ENCODE peak calls at places on chromosomes 2 and 18, in ten cellular contexts. One of them, this sample, is unnamed.
A peak's percentile ranks its signal among the peaks of the same experiment; 100 is the strongest.

GRCh38 chr2:221572821-221573429 is 821 bp upstream of the EPHA4 start:
- DNase-seq in K562: no peak
- DNase-seq in heart right ventricle: peak; percentile 43
- DNase-seq in H7: peak; percentile 77
- DNase-seq in MM.1S: peak; percentile 39
- DNase-seq in HCT116: no peak
- DNase-seq in adrenal gland: peak; percentile 56
- DNase-seq in GM23248: peak; percentile 71
- DNase-seq in right atrium auricular region: no peak
- DNase-seq in aorta: peak; percentile 69
- DNase-seq in this sample: no peak

GRCh38 chr2:43083710-43084698 is 142.4 kb downstream of the ZFP36L2 start:
- DNase-seq in K562: peak; percentile 35
- DNase-seq in heart right ventricle: peak; percentile 73
- DNase-seq in H7: peak; percentile 63
- DNase-seq in MM.1S: no peak
- DNase-seq in HCT116: no peak
- DNase-seq in adrenal gland: peak; percentile 75
- DNase-seq in GM23248: peak; percentile 78
- DNase-seq in right atrium auricular region: no peak
- DNase-seq in aorta: peak; percentile 78
- DNase-seq in this sample: no peak

GRCh38 chr2:152648336-152648735 is 68.9 kb downstream of the PRPF40A start:
- DNase-seq in K562: no peak
- DNase-seq in heart right ventricle: no peak
- DNase-seq in H7: no peak
- DNase-seq in MM.1S: no peak
- DNase-seq in HCT116: no peak
- DNase-seq in adrenal gland: no peak
- DNase-seq in GM23248: peak; percentile 53
- DNase-seq in right atrium auricular region: no peak
- DNase-seq in aorta: no peak
- DNase-seq in this sample: no peak

GRCh38 chr2:88329815-88330603 is 122.5 kb downstream of the FOXI3 start:
- DNase-seq in K562: no peak
- DNase-seq in heart right ventricle: no peak
- DNase-seq in H7: peak; percentile 56
- DNase-seq in MM.1S: no peak
- DNase-seq in HCT116: peak; percentile 78
- DNase-seq in adrenal gland: peak; percentile 17
- DNase-seq in GM23248: peak; percentile 43
- DNase-seq in right atrium auricular region: no peak
- DNase-seq in aorta: no peak
- DNase-seq in this sample: peak; percentile 60

GRCh38 chr18:67771271-67771670 is 254.8 kb upstream of the DSEL start:
- DNase-seq in K562: no peak
- DNase-seq in heart right ventricle: no peak
- DNase-seq in H7: no peak
- DNase-seq in MM.1S: no peak
- DNase-seq in HCT116: no peak
- DNase-seq in adrenal gland: no peak
- DNase-seq in GM23248: peak; percentile 72
- DNase-seq in right atrium auricular region: no peak
- DNase-seq in aorta: no peak
- DNase-seq in this sample: no peak

GRCh38 chr2:220417503-220417902 is 790.1 kb downstream of the SLC4A3 start:
- DNase-seq in K562: no peak
- DNase-seq in heart right ventricle: no peak
- DNase-seq in H7: peak; percentile 5
- DNase-seq in MM.1S: no peak
- DNase-seq in HCT116: no peak
- DNase-seq in adrenal gland: no peak
- DNase-seq in GM23248: no peak
- DNase-seq in right atrium auricular region: no peak
- DNase-seq in aorta: no peak
- DNase-seq in this sample: peak; percentile 13

GRCh38 chr2:169799555-169799954 is 884 bp downstream of the SSB start:
- DNase-seq in K562: peak; percentile 24
- DNase-seq in heart right ventricle: no peak
- DNase-seq in H7: no peak
- DNase-seq in MM.1S: no peak
- DNase-seq in HCT116: no peak
- DNase-seq in adrenal gland: no peak
- DNase-seq in GM23248: peak; percentile 55
- DNase-seq in right atrium auricular region: no peak
- DNase-seq in aorta: no peak
- DNase-seq in this sample: no peak

GRCh38 chr2:110853516-110853915 is 121.1 kb downstream of the ACOXL start:
- DNase-seq in K562: peak; percentile 35
- DNase-seq in heart right ventricle: no peak
- DNase-seq in H7: no peak
- DNase-seq in MM.1S: peak; percentile 32
- DNase-seq in HCT116: peak; percentile 27
- DNase-seq in adrenal gland: peak; percentile 26
- DNase-seq in GM23248: peak; percentile 45
- DNase-seq in right atrium auricular region: no peak
- DNase-seq in aorta: no peak
- DNase-seq in this sample: no peak

GRCh38 chr2:178005756-178006155 is 66.8 kb downstream of the PDE11A start:
- DNase-seq in K562: no peak
- DNase-seq in heart right ventricle: no peak
- DNase-seq in H7: no peak
- DNase-seq in MM.1S: no peak
- DNase-seq in HCT116: no peak
- DNase-seq in adrenal gland: no peak
- DNase-seq in GM23248: peak; percentile 62
- DNase-seq in right atrium auricular region: no peak
- DNase-seq in aorta: no peak
- DNase-seq in this sample: no peak

GRCh38 chr2:50769416-50769815 is 262.5 kb downstream of the NRXN1 start:
- DNase-seq in K562: no peak
- DNase-seq in heart right ventricle: no peak
- DNase-seq in H7: no peak
- DNase-seq in MM.1S: no peak
- DNase-seq in HCT116: no peak
- DNase-seq in adrenal gland: no peak
- DNase-seq in GM23248: no peak
- DNase-seq in right atrium auricular region: no peak
- DNase-seq in aorta: no peak
- DNase-seq in this sample: no peak

GRCh38 chr18:47118986-47119385 is 31.3 kb downstream of the HDHD2 start:
- DNase-seq in K562: no peak
- DNase-seq in heart right ventricle: no peak
- DNase-seq in H7: no peak
- DNase-seq in MM.1S: no peak
- DNase-seq in HCT116: no peak
- DNase-seq in adrenal gland: no peak
- DNase-seq in GM23248: peak; percentile 80
- DNase-seq in right atrium auricular region: no peak
- DNase-seq in aorta: no peak
- DNase-seq in this sample: no peak

GRCh38 chr18:62389761-62390481 is 64.8 kb downstream of the TNFRSF11A start:
- DNase-seq in K562: no peak
- DNase-seq in heart right ventricle: no peak
- DNase-seq in H7: no peak
- DNase-seq in MM.1S: no peak
- DNase-seq in HCT116: no peak
- DNase-seq in adrenal gland: no peak
- DNase-seq in GM23248: no peak
- DNase-seq in right atrium auricular region: no peak
- DNase-seq in aorta: no peak
- DNase-seq in this sample: no peak

GRCh38 chr2:136703214-136703613 is 62.1 kb upstream of the THSD7B start:
- DNase-seq in K562: no peak
- DNase-seq in heart right ventricle: no peak
- DNase-seq in H7: no peak
- DNase-seq in MM.1S: no peak
- DNase-seq in HCT116: no peak
- DNase-seq in adrenal gland: no peak
- DNase-seq in GM23248: no peak
- DNase-seq in right atrium auricular region: no peak
- DNase-seq in aorta: no peak
- DNase-seq in this sample: no peak

GRCh38 chr2:30786923-30787685 is 20.1 kb downstream of the CAPN13 start:
- DNase-seq in K562: no peak
- DNase-seq in heart right ventricle: no peak
- DNase-seq in H7: no peak
- DNase-seq in MM.1S: no peak
- DNase-seq in HCT116: no peak
- DNase-seq in adrenal gland: no peak
- DNase-seq in GM23248: no peak
- DNase-seq in right atrium auricular region: peak; percentile 11
- DNase-seq in aorta: no peak
- DNase-seq in this sample: no peak

GRCh38 chr18:78813156-78813555 is 166.5 kb upstream of the SALL3 start:
- DNase-seq in K562: no peak
- DNase-seq in heart right ventricle: no peak
- DNase-seq in H7: peak; percentile 69
- DNase-seq in MM.1S: no peak
- DNase-seq in HCT116: no peak
- DNase-seq in adrenal gland: no peak
- DNase-seq in GM23248: no peak
- DNase-seq in right atrium auricular region: no peak
- DNase-seq in aorta: no peak
- DNase-seq in this sample: no peak

GRCh38 chr2:86396304-86396785 is 44.8 kb upstream of the KDM3A start:
- DNase-seq in K562: peak; percentile 24
- DNase-seq in heart right ventricle: peak; percentile 42
- DNase-seq in H7: peak; percentile 27
- DNase-seq in MM.1S: peak; percentile 10
- DNase-seq in HCT116: peak; percentile 33
- DNase-seq in adrenal gland: peak; percentile 49
- DNase-seq in GM23248: peak; percentile 50
- DNase-seq in right atrium auricular region: no peak
- DNase-seq in aorta: peak; percentile 56
- DNase-seq in this sample: no peak

DNA sequence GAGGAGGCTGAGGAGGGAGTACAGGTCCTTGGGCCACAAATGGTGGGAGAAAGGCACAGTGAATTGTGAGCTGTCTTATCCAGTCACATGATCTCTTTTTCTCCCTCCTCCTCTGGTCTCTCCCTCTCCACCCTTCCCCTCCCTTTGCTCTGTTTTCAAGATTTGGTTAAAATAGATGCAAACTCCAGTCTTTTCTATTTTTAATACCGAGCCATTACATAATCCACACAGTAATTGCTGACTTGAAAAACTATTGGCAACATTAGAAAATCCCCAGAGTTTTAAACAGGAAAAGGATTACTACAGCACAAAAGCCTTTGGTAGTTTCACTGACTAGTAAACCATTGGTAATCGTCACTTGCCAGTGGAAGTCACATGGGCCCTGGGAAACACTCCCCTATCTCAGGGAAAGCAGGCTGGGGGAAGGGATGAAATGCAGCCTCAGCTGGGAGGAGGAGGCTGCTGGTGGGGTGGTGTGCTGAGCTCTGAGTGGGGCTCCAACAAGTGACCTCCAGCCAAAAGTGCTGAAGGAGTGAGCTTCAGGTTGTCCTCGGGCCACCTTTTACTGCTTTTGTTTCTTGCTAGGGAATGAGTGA is 57.4 kb upstream of the PCBP1 start:
- DNase-seq in K562: peak; percentile 80
- DNase-seq in heart right ventricle: peak; percentile 87
- DNase-seq in H7: peak; percentile 84
- DNase-seq in MM.1S: peak; percentile 42
- DNase-seq in HCT116: no peak
- DNase-seq in adrenal gland: peak; percentile 74
- DNase-seq in GM23248: peak; percentile 76
- DNase-seq in right atrium auricular region: peak; percentile 79
- DNase-seq in aorta: peak; percentile 90
- DNase-seq in this sample: peak; percentile 45
- H3K36me3 ChIP-seq in K562: no peaks in the 10 kb centered on the region
- H3K36me3 ChIP-seq in heart right ventricle: peaks cover 20% of the 10 kb centered on the region
- H3K36me3 ChIP-seq in H7: no peaks in the 10 kb centered on the region
- H3K36me3 ChIP-seq in MM.1S: no peaks in the 10 kb centered on the region
- H3K36me3 ChIP-seq in HCT116: no peaks in the 10 kb centered on the region
- H3K36me3 ChIP-seq in adrenal gland: no peaks in the 10 kb centered on the region
- H3K36me3 ChIP-seq in GM23248: no peaks in the 10 kb centered on the region
- H3K36me3 ChIP-seq in right atrium auricular region: peaks cover 5% of the 10 kb centered on the region
- H3K36me3 ChIP-seq in aorta: peaks cover 3% of the 10 kb centered on the region
- H3K36me3 ChIP-seq in this sample: no peaks in the 10 kb centered on the region

DNA sequence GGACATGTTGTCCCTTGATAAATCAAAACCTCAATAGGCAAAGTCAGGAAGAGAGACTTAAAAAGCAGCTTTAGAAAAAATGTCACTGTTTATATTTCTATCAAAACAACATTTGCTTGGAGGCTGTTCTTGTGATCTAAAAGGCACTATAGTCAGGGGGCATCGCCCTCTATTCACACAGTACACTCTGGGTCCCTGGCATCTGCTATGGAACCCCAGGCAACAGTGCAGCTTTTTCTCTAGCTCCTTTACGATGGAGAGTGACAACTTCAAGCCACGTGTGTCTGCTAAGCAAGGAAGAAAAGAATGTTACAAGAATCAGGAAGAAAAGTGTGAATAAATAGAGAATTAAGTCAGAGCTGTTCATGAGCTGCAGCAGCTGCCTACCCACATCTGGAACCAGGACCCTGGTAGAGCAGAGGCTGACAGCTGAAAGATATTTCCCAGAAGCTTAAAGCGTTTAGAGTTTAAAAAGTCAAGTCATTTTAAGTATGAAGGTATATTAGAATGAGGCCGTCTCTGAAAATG is 11.2 kb downstream of the RND3 start:
- DNase-seq in K562: no peak
- DNase-seq in heart right ventricle: no peak
- DNase-seq in H7: no peak
- DNase-seq in MM.1S: no peak
- DNase-seq in HCT116: no peak
- DNase-seq in adrenal gland: no peak
- DNase-seq in GM23248: no peak
- DNase-seq in right atrium auricular region: no peak
- DNase-seq in aorta: no peak
- DNase-seq in this sample: no peak
- H3K36me3 ChIP-seq in K562: no peaks in the 10 kb centered on the region
- H3K36me3 ChIP-seq in heart right ventricle: peaks cover 39% of the 10 kb centered on the region
- H3K36me3 ChIP-seq in H7: peaks cover 46% of the 10 kb centered on the region
- H3K36me3 ChIP-seq in MM.1S: peaks cover 2% of the 10 kb centered on the region
- H3K36me3 ChIP-seq in HCT116: peaks cover 36% of the 10 kb centered on the region
- H3K36me3 ChIP-seq in adrenal gland: peaks cover 17% of the 10 kb centered on the region
- H3K36me3 ChIP-seq in GM23248: peaks cover 69% of the 10 kb centered on the region
- H3K36me3 ChIP-seq in right atrium auricular region: peaks cover 8% of the 10 kb centered on the region
- H3K36me3 ChIP-seq in aorta: peaks cover 3% of the 10 kb centered on the region
- H3K36me3 ChIP-seq in this sample: peaks cover 7% of the 10 kb centered on the region

GRCh38 chr2:55824554-55825096 is 99.0 kb downstream of the EFEMP1 start:
- DNase-seq in K562: no peak
- DNase-seq in heart right ventricle: no peak
- DNase-seq in H7: no peak
- DNase-seq in MM.1S: no peak
- DNase-seq in HCT116: no peak
- DNase-seq in adrenal gland: no peak
- DNase-seq in GM23248: no peak
- DNase-seq in right atrium auricular region: no peak
- DNase-seq in aorta: no peak
- DNase-seq in this sample: no peak
- H3K36me3 ChIP-seq in K562: no peaks in the 10 kb centered on the region
- H3K36me3 ChIP-seq in heart right ventricle: no peaks in the 10 kb centered on the region
- H3K36me3 ChIP-seq in H7: no peaks in the 10 kb centered on the region
- H3K36me3 ChIP-seq in MM.1S: no peaks in the 10 kb centered on the region
- H3K36me3 ChIP-seq in HCT116: no peaks in the 10 kb centered on the region
- H3K36me3 ChIP-seq in adrenal gland: no peaks in the 10 kb centered on the region
- H3K36me3 ChIP-seq in GM23248: no peaks in the 10 kb centered on the region
- H3K36me3 ChIP-seq in right atrium auricular region: no peaks in the 10 kb centered on the region
- H3K36me3 ChIP-seq in aorta: no peaks in the 10 kb centered on the region
- H3K36me3 ChIP-seq in this sample: no peaks in the 10 kb centered on the region

GRCh38 chr2:85178980-85179411 is 45.8 kb downstream of the TCF7L1 start:
- DNase-seq in K562: no peak
- DNase-seq in heart right ventricle: no peak
- DNase-seq in H7: no peak
- DNase-seq in MM.1S: no peak
- DNase-seq in HCT116: no peak
- DNase-seq in adrenal gland: no peak
- DNase-seq in GM23248: no peak
- DNase-seq in right atrium auricular region: no peak
- DNase-seq in aorta: no peak
- DNase-seq in this sample: no peak
- H3K36me3 ChIP-seq in K562: no peaks in the 10 kb centered on the region
- H3K36me3 ChIP-seq in heart right ventricle: no peaks in the 10 kb centered on the region
- H3K36me3 ChIP-seq in H7: no peaks in the 10 kb centered on the region
- H3K36me3 ChIP-seq in MM.1S: no peaks in the 10 kb centered on the region
- H3K36me3 ChIP-seq in HCT116: no peaks in the 10 kb centered on the region
- H3K36me3 ChIP-seq in adrenal gland: no peaks in the 10 kb centered on the region
- H3K36me3 ChIP-seq in GM23248: no peaks in the 10 kb centered on the region
- H3K36me3 ChIP-seq in right atrium auricular region: no peaks in the 10 kb centered on the region
- H3K36me3 ChIP-seq in aorta: no peaks in the 10 kb centered on the region
- H3K36me3 ChIP-seq in this sample: no peaks in the 10 kb centered on the region

This sample was measured in iPS DF 6.9.